ENCODE peak calls at places on chromosome 9, in five cellular contexts. P, Q, K, W and E are unnamed samples.

GRCh38 chr9:2153599-2154217 is 138.6 kb downstream of the SMARCA2 start:
- DNase-seq in P (no peak), Q (no peak), K (no peak), W (no peak), E (no peak)

GRCh38 chr9:73042155-73042554 is 89.3 kb upstream of the ALDH1A1 start:
- DNase-seq in P (peak; percentile 45), Q (no peak), K (no peak), W (no peak), E (no peak)

GRCh38 chr9:137228968-137229896 is 1.5 kb upstream of the SLC34A3 start:
- DNase-seq in P (no peak), Q (no peak), K (no peak), W (no peak), E (no peak)

GRCh38 chr9:107215381-107215780 is 67.7 kb upstream of the RAD23B start:
- DNase-seq in P (peak; percentile 50), Q (no peak), K (no peak), W (no peak), E (no peak)

GRCh38 chr9:127970401-127971313 is 10.1 kb downstream of the EEIG1 start:
- DNase-seq in P (no peak), Q (no peak), K (no peak), W (no peak), E (no peak)

GRCh38 chr9:128412120-128412790 is 8.4 kb upstream of the CERCAM start:
- DNase-seq in P (peak; percentile 35), Q (peak; percentile 100), K (peak; percentile 72), W (peak; percentile 36), E (peak; percentile 95)

GRCh38 chr9:96020822-96021615 is 145.5 kb downstream of the ERCC6L2 start:
- DNase-seq in P (peak; percentile 48), Q (peak; percentile 72), K (peak; percentile 26), W (no peak), E (no peak)

GRCh38 chr9:38118862-38119435 is 49.9 kb upstream of the SHB start:
- DNase-seq in P (no peak), Q (no peak), K (no peak), W (no peak), E (no peak)

GRCh38 chr9:132451276-132451675 is 41.3 kb downstream of the CFAP77 start:
- DNase-seq in P (no peak), Q (no peak), K (no peak), W (no peak), E (no peak)

GRCh38 chr9:94895668-94896067 is 169.2 kb downstream of the AOPEP start:
- DNase-seq in P (no peak), Q (peak; percentile 13), K (no peak), W (no peak), E (no peak)

GRCh38 chr9:37053684-37054512 is 19.8 kb upstream of the PAX5 start:
- DNase-seq in P (no peak), Q (no peak), K (no peak), W (no peak), E (no peak)

GRCh38 chr9:125589287-125589686 is 117.7 kb downstream of the MAPKAP1 start:
- DNase-seq in P (no peak), Q (no peak), K (no peak), W (no peak), E (no peak)

GRCh38 chr9:33676746-33677505 is 118.4 kb upstream of the PRSS3 start:
- DNase-seq in P (peak; percentile 55), Q (peak; percentile 74), K (peak; percentile 45), W (no peak), E (peak; percentile 63)

GRCh38 chr9:79116709-79117108 is 455.1 kb upstream of the TLE4 start:
- DNase-seq in P (no peak), Q (no peak), K (no peak), W (no peak), E (no peak)

GRCh38 chr9:15485836-15486678 is 24.7 kb downstream of the PSIP1 start:
- DNase-seq in P (peak; percentile 42), Q (no peak), K (no peak), W (no peak), E (no peak)

GRCh38 chr9:22041792-22042191 is 32.7 kb upstream of the CDKN2B start:
- DNase-seq in P (no peak), Q (no peak), K (no peak), W (peak; percentile 83), E (no peak)

GRCh38 chr9:137156567-137157375 is 13.1 kb downstream of the LRRC26 start:
- DNase-seq in P (peak; percentile 33), Q (peak; percentile 88), K (peak; percentile 42), W (no peak), E (peak; percentile 75)

GRCh38 chr9:88746029-88746743 is 211.2 kb downstream of the NXNL2 start:
- DNase-seq in P (peak; percentile 95), Q (no peak), K (no peak), W (no peak), E (no peak)

DNA sequence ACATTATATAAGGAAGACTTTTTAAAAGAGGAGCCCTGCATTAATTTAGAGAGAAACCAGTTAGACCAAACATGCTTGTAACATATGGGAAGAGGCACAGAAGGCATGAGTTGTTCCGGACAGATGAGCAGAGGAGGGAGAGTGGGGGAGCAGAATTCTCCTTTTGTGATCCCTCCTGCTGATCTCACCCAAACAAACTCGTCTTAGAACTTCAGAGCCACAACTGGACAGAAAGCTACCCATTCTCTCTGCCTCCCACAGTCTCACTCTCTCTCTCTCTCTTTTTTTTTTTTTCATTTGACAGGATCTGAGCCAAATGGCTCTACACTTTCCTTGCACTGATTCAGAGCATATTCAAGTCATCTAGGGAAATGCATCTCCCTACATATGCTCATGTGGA is 196.0 kb upstream of the PAPPA start:
- DNase-seq in P (peak; percentile 38), Q (no peak), K (no peak), W (no peak), E (no peak)
- H4K91ac ChIP-seq in P (peak overlapping the region; percentile 69), Q (no peak overlapping the region), K (no peak overlapping the region), W (no peak overlapping the region), E (no peak overlapping the region)

GRCh38 chr9:124248992-124249391 is 8.8 kb upstream of the NEK6 start:
- DNase-seq in P (no peak), Q (no peak), K (no peak), W (no peak), E (no peak)
- H2BK12ac ChIP-seq in P (no peak overlapping the region), Q (no peak overlapping the region), K (no peak overlapping the region), W (no peak overlapping the region), E (no peak overlapping the region)

GRCh38 chr9:87499455-87500015 is 1.9 kb downstream of the DAPK1 start:
- DNase-seq in P (no peak), Q (no peak), K (no peak), W (no peak), E (no peak)

GRCh38 chr9:87498816-87499454 is 1.3 kb downstream of the DAPK1 start:
- DNase-seq in P (no peak), Q (no peak), K (peak; percentile 9), W (no peak), E (peak; percentile 32)

GRCh38 chr9:87497080-87497603 is 525 bp upstream of the DAPK1 start:
- DNase-seq in P (no peak), Q (no peak), K (no peak), W (no peak), E (peak; percentile 35)

GRCh38 chr9:87497604-87498045 is at the start of gene DAPK1:
- DNase-seq in P (peak; percentile 43), Q (peak; percentile 86), K (peak; percentile 72), W (peak; percentile 66), E (peak; percentile 83)

DNA sequence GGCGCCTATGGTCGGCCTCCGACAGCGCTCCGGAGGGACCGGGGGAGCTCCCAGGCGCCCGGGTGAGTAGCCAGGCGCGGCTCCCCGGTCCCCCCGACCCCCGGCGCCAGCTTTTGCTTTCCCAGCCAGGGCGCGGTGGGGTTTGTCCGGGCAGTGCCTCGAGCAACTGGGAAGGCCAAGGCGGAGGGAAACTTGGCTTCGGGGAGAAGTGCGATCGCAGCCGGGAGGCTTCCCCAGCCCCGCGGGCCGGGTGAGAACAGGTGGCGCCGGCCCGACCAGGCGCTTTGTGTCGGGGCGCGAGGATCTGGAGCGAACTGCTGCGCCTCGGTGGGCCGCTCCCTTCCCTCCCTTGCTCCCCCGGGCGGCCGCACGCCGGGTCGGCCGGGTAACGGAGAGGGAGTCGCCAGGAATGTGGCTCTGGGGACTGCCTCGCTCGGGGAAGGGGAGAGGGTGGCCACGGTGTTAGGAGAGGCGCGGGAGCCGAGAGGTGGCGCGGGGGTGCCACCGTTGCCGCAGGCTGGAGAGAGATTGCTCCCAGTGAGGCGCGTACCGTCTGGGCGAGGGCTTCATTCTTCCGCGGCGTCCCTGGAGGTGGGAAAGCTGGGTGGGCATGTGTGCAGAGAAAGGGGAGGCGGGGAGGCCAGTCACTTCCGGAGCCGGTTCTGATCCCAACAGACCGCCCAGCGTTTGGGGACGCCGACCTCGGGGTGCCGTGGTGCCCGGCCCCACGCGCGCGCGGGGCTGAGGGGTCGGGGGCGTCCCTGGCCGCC is 564 bp downstream of the DAPK1 start:
- DNase-seq in P (peak; percentile 53), Q (peak; percentile 75), K (peak; percentile 66), W (peak; percentile 57), E (peak; percentile 58)
- H3K27ac ChIP-seq in P (peak overlapping the region; percentile 59), Q (peak overlapping the region; percentile 58), K (peak overlapping the region; percentile 61), W (peak overlapping the region; percentile 65), E (no peak overlapping the region)

GRCh38 chr9:121233906-121234901 is 32.5 kb upstream of the RAB14 start:
- DNase-seq in P (peak; percentile 67), Q (no peak), K (no peak), W (peak; percentile 39), E (no peak)
- H4K91ac ChIP-seq in P (peak overlapping the region; percentile 14), Q (no peak overlapping the region), K (no peak overlapping the region), W (no peak overlapping the region), E (no peak overlapping the region)

DNA sequence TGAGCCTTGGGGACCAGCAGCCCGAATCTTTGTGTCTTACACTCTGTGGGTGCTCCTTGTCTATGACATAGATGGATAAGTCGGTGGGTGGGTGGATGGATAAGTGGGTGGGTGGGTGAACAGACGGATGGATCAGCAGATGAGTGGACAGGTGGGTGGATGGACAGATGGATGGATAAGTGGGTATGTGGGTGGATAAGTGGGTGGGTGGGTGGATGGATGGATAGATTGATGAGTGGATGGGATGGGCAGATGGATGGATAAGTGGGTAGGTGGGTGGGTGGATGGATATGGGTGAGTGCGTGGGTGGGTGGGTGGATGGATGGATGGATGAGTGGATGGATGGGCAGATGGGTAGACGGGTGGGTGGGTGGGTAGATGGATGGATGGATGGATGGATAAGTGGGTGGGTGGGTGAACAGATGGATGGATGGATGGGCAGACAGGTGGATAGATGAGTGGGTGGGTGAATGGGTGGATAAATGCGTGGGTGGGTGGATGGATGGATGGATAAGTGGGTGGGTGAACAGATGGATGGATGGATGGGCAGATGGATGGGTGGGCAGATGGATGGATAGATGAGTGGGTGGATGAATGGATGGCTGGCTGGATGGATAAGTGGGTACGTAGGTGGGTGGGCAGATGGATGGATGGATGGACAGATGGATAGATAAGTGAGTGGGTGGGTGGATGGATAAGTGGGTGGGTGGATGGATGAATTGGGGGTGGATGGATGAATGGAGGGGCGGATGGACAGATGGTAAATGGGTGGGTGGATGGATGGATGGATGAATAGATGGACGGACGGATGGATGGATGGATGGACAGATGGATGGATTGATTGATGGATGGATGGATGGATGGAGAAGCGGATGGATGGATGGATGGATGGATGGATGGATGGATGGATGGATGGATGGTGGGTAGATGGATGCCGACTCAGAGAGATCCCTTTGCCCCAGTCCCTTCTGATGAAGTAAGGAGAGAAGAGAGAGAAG is 121.2 kb downstream of the VAV2 start:
- DNase-seq in P (no peak), Q (no peak), K (no peak), W (no peak), E (no peak)
- H2BK12ac ChIP-seq in P (no peak overlapping the region), Q (no peak overlapping the region), K (no peak overlapping the region), W (peak overlapping the region; percentile 98), E (no peak overlapping the region)

GRCh38 chr9:124297553-124297905 is 39.8 kb downstream of the NEK6 start:
- DNase-seq in P (peak; percentile 84), Q (peak; percentile 62), K (no peak), W (peak; percentile 90), E (peak; percentile 77)
- H3K27ac ChIP-seq in P (peak overlapping the region; percentile 92), Q (peak overlapping the region; percentile 17), K (peak overlapping the region; percentile 41), W (peak overlapping the region; percentile 68), E (no peak overlapping the region)